ENCODE peak calls at places on chromosome 5, in ten cellular contexts. C, B, K, H, D, L, X, R, A and Z are unnamed samples.

GRCh38 chr5:138386290-138386689 is 33.8 kb downstream of the KDM3B start:
- DNase-seq in C (no peak), B (peak), K (no peak), H (no peak), D (no peak), L (no peak), X (no peak), R (no peak), A (no peak), Z (no peak)

GRCh38 chr5:120388016-120388781 is 75.9 kb upstream of the PRR16 start:
- DNase-seq in C (no peak), B (peak), K (no peak), H (peak), D (no peak), L (no peak), X (no peak), R (peak), A (peak), Z (no peak)

GRCh38 chr5:130166839-130167490 is 262.7 kb downstream of the CHSY3 start:
- DNase-seq in C (no peak), B (no peak), K (no peak), H (no peak), D (no peak), L (no peak), X (no peak), R (no peak), A (no peak), Z (no peak)

GRCh38 chr5:27524515-27524914 is 486.1 kb upstream of the CDH9 start:
- DNase-seq in C (no peak), B (no peak), K (no peak), H (no peak), D (no peak), L (no peak), X (no peak), R (no peak), A (no peak), Z (no peak)

GRCh38 chr5:98963019-98963418 is 34.2 kb upstream of the CHD1 start:
- DNase-seq in C (no peak), B (no peak), K (no peak), H (no peak), D (no peak), L (no peak), X (no peak), R (no peak), A (no peak), Z (no peak)

GRCh38 chr5:128053291-128053954 is 30.1 kb upstream of the SLC12A2 start:
- DNase-seq in C (no peak), B (no peak), K (no peak), H (no peak), D (no peak), L (no peak), X (no peak), R (peak), A (peak), Z (no peak)

GRCh38 chr5:107635276-107635675 is 35.5 kb downstream of the EFNA5 start:
- DNase-seq in C (no peak), B (no peak), K (no peak), H (no peak), D (no peak), L (no peak), X (no peak), R (no peak), A (no peak), Z (no peak)

GRCh38 chr5:67194169-67194568 is 2.4 kb downstream of the CD180 start:
- DNase-seq in C (no peak), B (no peak), K (no peak), H (no peak), D (no peak), L (no peak), X (no peak), R (no peak), A (no peak), Z (no peak)

GRCh38 chr5:122999947-123000563 is 36.5 kb downstream of the PPIC start:
- DNase-seq in C (peak), B (peak), K (peak), H (no peak), D (no peak), L (no peak), X (peak), R (peak), A (no peak), Z (no peak)

GRCh38 chr5:140672455-140673186 is 755 bp downstream of the DND1 start:
- DNase-seq in C (no peak), B (no peak), K (no peak), H (peak), D (no peak), L (no peak), X (peak), R (no peak), A (no peak), Z (no peak)

GRCh38 chr5:35926389-35927051 is 11.9 kb downstream of the CAPSL start:
- DNase-seq in C (no peak), B (peak), K (no peak), H (peak), D (no peak), L (peak), X (no peak), R (peak), A (peak), Z (peak)

GRCh38 chr5:143148461-143149170 is 254.9 kb downstream of the NR3C1 start:
- DNase-seq in C (no peak), B (no peak), K (no peak), H (no peak), D (no peak), L (no peak), X (no peak), R (peak), A (peak), Z (no peak)

GRCh38 chr5:60177596-60177995 is 284.1 kb upstream of the PDE4D start:
- DNase-seq in C (no peak), B (no peak), K (no peak), H (no peak), D (no peak), L (no peak), X (no peak), R (no peak), A (no peak), Z (no peak)

GRCh38 chr5:95761771-95762680 is 30.9 kb downstream of the RHOBTB3 start:
- DNase-seq in C (no peak), B (peak), K (no peak), H (peak), D (no peak), L (no peak), X (no peak), R (peak), A (peak), Z (no peak)

GRCh38 chr5:62732677-62733121 is 154.1 kb downstream of the LRRC70 start:
- DNase-seq in C (no peak), B (peak), K (no peak), H (no peak), D (no peak), L (no peak), X (no peak), R (no peak), A (no peak), Z (no peak)

GRCh38 chr5:164741376-164741775 is 1236.0 kb downstream of the MAT2B start:
- DNase-seq in C (no peak), B (no peak), K (no peak), H (no peak), D (no peak), L (no peak), X (no peak), R (no peak), A (no peak), Z (no peak)

GRCh38 chr5:143494162-143494561 is 90.7 kb upstream of the NR3C1 start:
- DNase-seq in C (no peak), B (no peak), K (no peak), H (peak), D (no peak), L (no peak), X (no peak), R (peak), A (peak), Z (no peak)

GRCh38 chr5:128667148-128667547 is 129.1 kb upstream of the FBN2 start:
- DNase-seq in C (no peak), B (peak), K (no peak), H (no peak), D (no peak), L (no peak), X (no peak), R (no peak), A (no peak), Z (no peak)

GRCh38 chr5:115778417-115778816 is 38.0 kb downstream of the CDO1 start:
- DNase-seq in C (no peak), B (no peak), K (no peak), H (no peak), D (no peak), L (no peak), X (no peak), R (peak), A (no peak), Z (no peak)

GRCh38 chr5:90740244-90740799 is 181.7 kb downstream of the ADGRV1 start:
- DNase-seq in C (no peak), B (no peak), K (no peak), H (no peak), D (no peak), L (no peak), X (no peak), R (no peak), A (no peak), Z (no peak)

GRCh38 chr5:147398860-147399259 is 111.0 kb downstream of the DPYSL3 start:
- DNase-seq in C (no peak), B (no peak), K (no peak), H (no peak), D (no peak), L (no peak), X (no peak), R (no peak), A (peak), Z (no peak)

GRCh38 chr5:138905541-138905940 is 30.4 kb upstream of the LRRTM2 start:
- DNase-seq in C (no peak), B (peak), K (no peak), H (peak), D (no peak), L (no peak), X (no peak), R (no peak), A (peak), Z (no peak)